ENCODE peak calls at places on chromosome 22, in six cellular contexts. X is neuronal stem cell, U is spleen, O is PC-3, G is astrocyte, T is upper lobe of right lung. N is an unnamed sample.

GRCh38 chr22:20952544-20953341 is 14.3 kb upstream of the AIFM3 start:
- DNase-seq in X (no peak), U (peak), O (no peak), G (no peak), T (no peak), N (no peak)

GRCh38 chr22:36223504-36223903 is 15.8 kb downstream of the APOL2 start:
- DNase-seq in G (no peak), U (no peak), X (no peak), O (no peak), T (no peak), N (no peak)

GRCh38 chr22:50447576-50448551 is 27.0 kb downstream of the SBF1 start:
- DNase-seq in O (no peak), G (no peak), X (no peak), U (no peak), T (no peak), N (no peak)

GRCh38 chr22:20431520-20432237 is 5.9 kb downstream of the SCARF2 start:
- DNase-seq in G (no peak), T (peak), U (peak), O (no peak), X (no peak), N (no peak)

GRCh38 chr22:37742374-37743092 is 45.7 kb downstream of the TRIOBP start:
- DNase-seq in T (no peak), O (peak), X (no peak), U (no peak), G (peak), N (peak)

GRCh38 chr22:20616451-20617043 is 109.1 kb downstream of the MED15 start:
- DNase-seq in T (no peak), G (no peak), X (no peak), U (no peak), O (no peak), N (no peak)

GRCh38 chr22:43848366-43849171 is 13.7 kb downstream of the SULT4A1 start:
- DNase-seq in G (peak), X (no peak), U (peak), T (peak), O (peak), N (peak)

GRCh38 chr22:20414059-20414440 is 20.1 kb downstream of the ZNF74 start:
- DNase-seq in U (no peak), T (no peak), O (no peak), G (no peak), X (no peak), N (no peak)

GRCh38 chr22:31075961-31076360 is 5.2 kb upstream of the SMTN start:
- DNase-seq in T (peak), U (peak), G (no peak), O (no peak), X (no peak), N (peak)

GRCh38 chr22:37604875-37605274 is 3.8 kb upstream of the GGA1 start:
- DNase-seq in G (no peak), X (no peak), O (no peak), U (peak), T (no peak), N (no peak)

GRCh38 chr22:28142361-28142801 is 223.3 kb upstream of the PITPNB start:
- DNase-seq in U (no peak), T (no peak), G (peak), O (peak), X (no peak), N (peak)

GRCh38 chr22:28017558-28017820 is 98.4 kb upstream of the PITPNB start:
- DNase-seq in G (no peak), U (no peak), O (no peak), T (peak), X (no peak), N (no peak)

GRCh38 chr22:19705181-19705934 is 8.9 kb upstream of the SEPTIN5 start:
- DNase-seq in O (no peak), G (no peak), T (peak), X (no peak), U (peak), N (no peak)

GRCh38 chr22:30397656-30398635 is 1.1 kb downstream of the SEC14L2 start:
- DNase-seq in T (no peak), O (peak), U (no peak), X (no peak), G (no peak), N (no peak)

GRCh38 chr22:48837341-48837935 is 990.2 kb downstream of the BRD1 start:
- DNase-seq in O (peak), U (peak), G (no peak), X (no peak), T (peak), N (no peak)

GRCh38 chr22:25508161-25508560 is 56.3 kb upstream of the GRK3 start:
- DNase-seq in U (no peak), G (no peak), O (no peak), T (no peak), X (no peak), N (no peak)

GRCh38 chr22:43376765-43377485 is 33.8 kb upstream of the SCUBE1 start:
- DNase-seq in X (no peak), G (peak), O (no peak), T (no peak), U (no peak), N (no peak)

GRCh38 chr22:49129736-49130135 is 697.9 kb downstream of the BRD1 start:
- DNase-seq in O (no peak), X (no peak), G (no peak), T (no peak), U (no peak), N (no peak)

GRCh38 chr22:50674127-50674493 is 1.5 kb downstream of the SHANK3 start:
- DNase-seq in O (no peak), G (no peak), T (no peak), X (no peak), U (no peak), N (no peak)

GRCh38 chr22:39238561-39238960 is 6.2 kb downstream of the PDGFB start:
- DNase-seq in X (no peak), O (no peak), G (no peak), T (no peak), U (no peak), N (no peak)

GRCh38 chr22:39238966-39239510 is 5.7 kb downstream of the PDGFB start:
- DNase-seq in X (no peak), T (no peak), O (no peak), G (no peak), U (no peak), N (no peak)

GRCh38 chr22:39236321-39237275 is 8.2 kb downstream of the PDGFB start:
- DNase-seq in T (no peak), U (no peak), X (no peak), G (no peak), O (no peak), N (no peak)

GRCh38 chr22:39238124-39238466 is 6.7 kb downstream of the PDGFB start:
- DNase-seq in O (no peak), T (no peak), U (no peak), X (no peak), G (no peak), N (no peak)

DNA sequence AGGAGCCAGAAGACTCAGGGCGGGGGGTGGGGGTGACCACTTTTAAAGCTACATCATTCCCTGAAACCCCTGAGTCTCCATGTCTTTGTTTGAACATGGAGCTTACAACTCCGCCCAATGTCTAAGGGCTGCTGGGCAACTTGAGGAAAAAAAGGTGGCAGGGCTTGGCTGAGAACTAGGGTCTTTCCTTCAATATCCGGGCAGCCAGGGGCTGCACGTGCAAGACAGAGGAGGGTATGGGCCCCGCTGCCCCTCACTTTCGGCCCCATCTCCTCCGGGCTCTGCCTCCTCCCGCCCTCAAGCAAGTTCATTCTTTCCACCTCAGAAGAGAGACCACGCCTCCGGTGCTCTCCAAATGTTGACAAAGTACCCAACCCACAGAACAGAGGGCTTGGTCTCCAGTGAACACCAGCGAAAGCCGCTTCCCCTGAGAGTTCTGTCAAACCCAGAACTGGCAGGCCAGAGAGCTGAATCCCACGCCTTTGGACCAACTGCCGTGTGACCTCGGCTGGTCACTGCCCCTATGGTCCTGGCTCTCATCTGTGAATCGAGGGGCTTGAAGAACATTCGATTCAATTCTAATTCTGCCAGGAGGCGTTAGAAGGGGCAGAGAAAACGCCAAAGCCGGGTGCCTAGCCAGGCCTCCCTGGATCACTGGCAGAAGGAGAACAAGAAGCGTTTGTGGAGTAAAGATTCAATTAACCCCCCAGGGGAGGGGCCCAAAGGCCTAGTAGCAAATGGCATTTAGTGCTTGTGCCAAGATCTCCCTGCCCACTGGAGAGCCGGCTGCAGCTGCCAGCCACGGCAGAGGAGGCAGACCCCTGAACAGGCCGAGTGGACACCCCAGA is 7.3 kb downstream of the PDGFB start:
- DNase-seq in T (no peak), O (no peak), G (no peak), X (no peak), U (no peak), N (no peak)
- H3K4me3 ChIP-seq in T (no peak), O (no peak), G (no peak), X (no peak), U (no peak), N (no peak)

GRCh38 chr22:23196165-23196564 is 15.9 kb downstream of the BCR start:
- DNase-seq in X (no peak), T (no peak), O (no peak), G (no peak), U (peak), N (no peak)
- H3K4me3 ChIP-seq in X (no peak), T (no peak), O (no peak), G (no peak), U (no peak), N (no peak)

DNA sequence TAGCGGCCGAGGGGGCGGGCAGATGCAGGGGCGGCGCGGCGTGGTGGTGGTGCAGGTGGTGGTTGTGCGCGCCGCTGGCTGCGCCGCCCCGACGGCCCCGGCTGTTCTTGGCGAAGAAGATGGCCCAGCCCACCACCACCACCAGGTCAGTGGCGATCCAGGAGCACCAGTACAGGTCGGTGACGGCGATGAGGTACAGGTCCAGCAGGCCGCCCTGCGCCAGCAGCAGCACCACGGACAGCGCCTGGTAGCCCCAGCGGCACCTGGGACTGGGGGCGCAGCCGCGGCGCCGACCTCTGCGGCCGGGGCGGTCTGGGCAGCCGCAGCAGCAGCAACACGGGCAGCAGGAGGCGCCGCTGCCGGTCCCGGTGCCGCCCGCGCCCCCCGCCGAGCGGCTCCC is 879 bp downstream of the TMEM121B start:
- DNase-seq in U (peak), G (peak), X (peak), O (no peak), T (peak), N (peak)
- H3K4me3 ChIP-seq in U (no peak), G (no peak), X (peak), O (no peak), T (no peak), N (no peak)

DNA sequence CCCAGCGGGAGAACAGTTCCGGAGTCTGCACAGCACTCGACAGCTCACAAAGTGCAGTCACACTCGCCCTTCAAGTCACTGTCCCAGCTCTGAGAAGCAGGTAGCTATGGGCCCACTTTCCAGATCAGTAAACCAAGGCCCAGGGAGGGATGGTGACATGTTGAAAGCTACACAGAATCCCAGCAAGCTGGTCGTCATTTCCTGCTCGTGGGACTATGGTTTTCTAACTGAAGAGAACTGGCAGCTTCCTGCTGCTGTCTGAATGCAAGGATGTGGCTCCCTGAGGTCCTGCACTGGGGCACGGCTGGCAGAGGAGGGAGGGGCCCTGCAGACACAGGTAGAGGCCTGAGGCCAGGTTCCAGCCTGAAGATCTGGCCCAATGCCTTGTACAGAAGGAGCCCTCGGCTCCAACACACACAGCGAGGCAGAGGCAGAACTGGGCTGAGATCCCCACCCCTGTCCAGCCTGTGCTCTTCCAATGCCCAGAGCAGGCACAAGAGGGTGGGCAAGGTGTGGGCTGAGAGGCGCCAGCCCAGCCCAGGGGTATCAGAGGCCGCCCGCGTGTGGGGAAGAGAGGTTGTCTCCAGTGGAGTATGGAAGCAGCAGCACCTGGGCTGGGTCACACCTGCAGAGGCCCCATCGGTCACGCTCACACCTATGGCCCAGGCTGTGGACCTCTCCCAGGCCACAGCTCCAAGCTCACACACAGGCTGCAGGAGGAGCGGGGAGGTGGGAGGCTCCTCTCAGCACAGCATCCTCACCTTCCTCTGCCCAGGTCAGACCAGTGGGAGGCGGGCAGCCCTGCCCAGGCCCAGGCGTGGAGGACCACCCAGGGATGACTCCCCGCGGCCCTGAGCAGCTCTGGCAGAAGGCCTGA is 119.2 kb downstream of the PHF21B start:
- DNase-seq in X (no peak), O (no peak), T (peak), U (peak), G (no peak), N (no peak)
- H3K4me3 ChIP-seq in X (peak), O (no peak), T (no peak), U (no peak), G (no peak), N (no peak)

N was measured in AG10803.